ENCODE peak calls at places on chromosomes 12 and 14, in six cellular contexts. C is lung, O is BJ, E is fibroblast of mammary gland, B is DND-41, M is fibroblast of pulmonary artery. K is an unnamed sample.

GRCh38 chr14:51356381-51356780 is 116.3 kb downstream of the TMX1 start:
- DNase-seq in C (no peak), O (no peak), E (no peak), B (no peak), M (no peak), K (no peak)

GRCh38 chr12:69508581-69508980 is 38.4 kb downstream of the FRS2 start:
- DNase-seq in C (no peak), O (no peak), E (no peak), B (no peak), M (no peak), K (no peak)

GRCh38 chr14:23620177-23620702 is 15.9 kb upstream of the DHRS2 start:
- DNase-seq in C (no peak), O (no peak), E (no peak), B (no peak), M (no peak), K (no peak)

GRCh38 chr12:19546027-19546426 is 106.7 kb downstream of the AEBP2 start:
- DNase-seq in C (no peak), O (no peak), E (peak), B (no peak), M (peak), K (no peak)

GRCh38 chr12:83092101-83092500 is 405.4 kb downstream of the TMTC2 start:
- DNase-seq in C (no peak), O (no peak), E (no peak), B (no peak), M (no peak), K (no peak)

GRCh38 chr14:32013083-32013482 is 64.0 kb upstream of the ARHGAP5 start:
- DNase-seq in C (no peak), O (no peak), E (no peak), B (no peak), M (no peak), K (no peak)

GRCh38 chr14:20434701-20435453 is 1.1 kb downstream of the KLHL33 start:
- DNase-seq in C (no peak), O (no peak), E (no peak), B (no peak), M (no peak), K (no peak)

GRCh38 chr12:109943811-109944210 is 43.7 kb downstream of the TCHP start:
- DNase-seq in C (no peak), O (no peak), E (no peak), B (no peak), M (no peak), K (no peak)

GRCh38 chr12:102879-103168 is 36.3 kb downstream of the IQSEC3 start:
- DNase-seq in C (no peak), O (no peak), E (no peak), B (no peak), M (no peak), K (no peak)

GRCh38 chr12:40946612-40947194 is 241.4 kb upstream of the PDZRN4 start:
- DNase-seq in C (no peak), O (no peak), E (peak), B (no peak), M (peak), K (peak)

GRCh38 chr12:48285751-48286650 is 64.7 kb downstream of the ZNF641 start:
- DNase-seq in C (no peak), O (no peak), E (no peak), B (peak), M (no peak), K (peak)

GRCh38 chr12:75986001-75986739 is 45.4 kb downstream of the PHLDA1 start:
- DNase-seq in C (no peak), O (no peak), E (no peak), B (no peak), M (no peak), K (peak)

GRCh38 chr12:15770581-15770980 is 18.6 kb downstream of the EPS8 start:
- DNase-seq in C (no peak), O (no peak), E (no peak), B (no peak), M (no peak), K (no peak)

GRCh38 chr14:73829526-73830431 is 21.9 kb upstream of the PTGR2 start:
- DNase-seq in C (peak), O (no peak), E (peak), B (no peak), M (peak), K (no peak)

GRCh38 chr12:78880078-78880477 is 15.5 kb downstream of the SYT1 start:
- DNase-seq in C (no peak), O (no peak), E (peak), B (no peak), M (peak), K (no peak)

GRCh38 chr12:59999291-59999690 is 403.5 kb downstream of the SLC16A7 start:
- DNase-seq in C (no peak), O (no peak), E (no peak), B (no peak), M (no peak), K (no peak)

GRCh38 chr12:50572275-50572674 is 67.5 kb downstream of the DIP2B start:
- DNase-seq in C (no peak), O (peak), E (peak), B (no peak), M (peak), K (no peak)

GRCh38 chr12:108832730-108833354 is 24.5 kb downstream of the SSH1 start:
- DNase-seq in C (no peak), O (peak), E (peak), B (no peak), M (peak), K (no peak)

GRCh38 chr12:65827827-65828231 is 3.5 kb downstream of the HMGA2 start:
- DNase-seq in C (no peak), O (no peak), E (no peak), B (no peak), M (peak), K (no peak)

GRCh38 chr14:61042220-61042619 is 61.2 kb downstream of the SLC38A6 start:
- DNase-seq in C (no peak), O (no peak), E (no peak), B (no peak), M (no peak), K (no peak)

DNA sequence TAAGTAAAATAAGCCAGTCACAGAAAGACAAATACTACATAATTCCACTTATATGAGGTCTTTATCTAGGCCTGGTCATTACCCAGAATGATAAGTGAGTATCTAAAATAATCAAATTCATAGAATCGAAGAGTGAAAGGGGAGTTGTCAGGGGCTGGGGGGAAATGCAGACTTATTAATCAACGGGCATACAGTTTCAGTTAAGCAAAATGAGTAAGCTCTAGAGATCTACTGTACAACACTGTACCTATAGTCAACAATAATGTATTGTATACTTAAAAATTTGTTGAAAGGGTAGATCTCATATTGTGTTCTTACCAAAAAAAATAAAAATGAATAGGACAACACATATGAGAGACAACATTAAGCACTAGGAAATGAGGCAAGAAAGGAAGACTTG is 13.3 kb downstream of the BTBD7 start:
- DNase-seq in C (no peak), O (no peak), E (no peak), B (no peak), M (no peak), K (no peak)
- H3K4me3 ChIP-seq in C (no peak), O (no peak), E (no peak), B (no peak), M (no peak), K (no peak)

DNA sequence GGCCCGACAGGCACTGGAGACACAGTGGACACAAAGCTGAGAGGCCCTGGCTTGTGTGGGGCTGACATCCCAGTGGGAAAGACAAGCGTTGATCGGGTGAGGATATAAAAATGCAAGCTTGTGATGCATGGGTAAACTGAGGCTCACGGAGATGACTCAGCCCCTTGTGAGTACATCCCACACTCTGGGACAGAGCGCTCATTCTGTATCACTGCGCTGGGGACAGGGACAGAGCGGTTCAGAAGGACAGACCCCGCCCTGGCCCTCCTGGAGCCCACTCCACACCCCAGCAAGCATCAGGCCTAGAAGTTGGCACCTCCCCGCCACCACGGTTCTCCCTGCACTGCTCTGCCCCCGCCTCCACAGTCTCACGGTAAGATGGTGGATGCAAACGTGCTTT is 156.3 kb downstream of the PIWIL1 start:
- DNase-seq in C (no peak), O (no peak), E (no peak), B (no peak), M (no peak), K (no peak)
- H3K4me3 ChIP-seq in C (no peak), O (no peak), E (no peak), B (no peak), M (no peak), K (no peak)

GRCh38 chr12:26185532-26186320 is 9.6 kb upstream of the SSPN start:
- DNase-seq in C (no peak), O (no peak), E (no peak), B (no peak), M (no peak), K (no peak)

GRCh38 chr12:26187429-26187828 is 7.9 kb upstream of the SSPN start:
- DNase-seq in C (no peak), O (no peak), E (peak), B (no peak), M (no peak), K (peak)

GRCh38 chr12:26188132-26188531 is 7.2 kb upstream of the SSPN start:
- DNase-seq in C (no peak), O (peak), E (peak), B (no peak), M (peak), K (no peak)

GRCh38 chr12:26187014-26187413 is 8.4 kb upstream of the SSPN start:
- DNase-seq in C (no peak), O (no peak), E (no peak), B (no peak), M (no peak), K (no peak)

DNA sequence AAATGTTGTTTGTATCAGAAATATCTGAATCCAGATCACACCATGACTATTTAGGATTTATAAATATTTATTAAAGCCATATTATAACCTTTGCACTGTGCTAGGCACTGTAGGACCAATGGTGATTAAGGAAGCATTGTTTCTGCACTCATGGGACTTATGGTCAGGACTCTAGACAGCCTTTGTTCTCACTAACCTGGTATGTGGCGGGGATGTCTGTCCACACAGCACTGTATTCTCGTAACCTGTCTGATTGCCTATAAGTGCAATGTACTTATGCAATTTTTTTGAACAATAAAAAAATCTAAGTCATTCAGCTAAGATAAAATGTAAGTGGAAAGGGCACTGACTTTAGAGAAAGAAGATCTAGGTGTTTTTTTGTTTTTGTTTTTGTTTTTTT is 6.7 kb upstream of the SSPN start:
- DNase-seq in C (no peak), O (no peak), E (peak), B (no peak), M (peak), K (no peak)
- H3K4me3 ChIP-seq in C (no peak), O (no peak), E (no peak), B (no peak), M (no peak), K (no peak)

GRCh38 chr12:71900091-71900490 is 38.6 kb upstream of the TPH2 start:
- DNase-seq in C (no peak), O (no peak), E (peak), B (no peak), M (peak), K (no peak)
- H3K4me3 ChIP-seq in C (no peak), O (no peak), E (no peak), B (no peak), M (no peak), K (no peak)

DNA sequence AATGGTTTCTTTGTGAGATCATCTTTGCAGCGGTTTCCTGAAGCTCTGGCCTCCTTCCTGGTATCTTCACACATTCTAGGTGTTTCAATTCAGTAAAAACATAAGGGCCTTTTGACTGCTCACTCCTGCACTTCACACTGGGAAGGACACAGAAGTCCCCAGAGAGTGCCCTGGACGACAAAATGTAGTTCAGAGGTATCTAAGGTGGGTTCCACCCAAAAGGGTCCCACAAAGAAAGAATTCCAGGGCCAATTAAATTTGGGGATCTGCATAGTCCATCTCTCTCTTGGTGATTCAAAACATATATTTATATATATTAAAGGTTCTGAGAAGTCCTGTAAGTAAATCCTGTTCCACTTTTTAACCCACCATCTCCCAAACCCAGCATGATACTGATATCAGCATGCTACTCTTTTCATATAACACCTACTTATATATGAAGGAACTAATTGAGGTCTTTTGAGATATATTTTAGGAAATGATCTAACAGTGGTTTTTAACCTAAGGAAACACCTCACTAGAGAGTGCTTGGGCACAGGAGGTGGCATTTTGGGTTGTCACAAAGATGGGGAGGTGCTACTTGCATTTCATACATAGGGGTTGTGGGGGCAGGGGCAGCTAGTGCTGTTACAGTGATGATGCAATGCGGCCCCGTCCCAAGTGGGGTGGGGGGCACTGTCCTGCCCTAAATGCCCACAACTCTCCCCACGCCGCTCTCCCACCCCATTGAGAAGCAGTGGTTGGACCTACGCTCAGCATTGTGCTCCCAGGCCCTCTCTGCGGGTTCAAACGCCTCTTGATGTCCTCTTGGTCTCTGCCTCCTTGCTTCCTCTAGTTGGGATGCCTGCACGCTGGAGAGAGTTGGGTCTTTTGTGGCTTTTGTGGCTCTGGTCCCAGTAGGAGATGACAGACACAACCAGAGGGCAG is 109.4 kb downstream of the ARF6 start:
- DNase-seq in C (no peak), O (no peak), E (no peak), B (peak), M (no peak), K (peak)
- H3K4me3 ChIP-seq in C (no peak), O (no peak), E (no peak), B (peak), M (no peak), K (peak)

GRCh38 chr14:50320279-50320678 is 8.2 kb downstream of the DMAC2L start:
- DNase-seq in C (no peak), O (no peak), E (peak), B (no peak), M (peak), K (no peak)
- H3K4me3 ChIP-seq in C (no peak), O (no peak), E (no peak), B (no peak), M (no peak), K (no peak)

DNA sequence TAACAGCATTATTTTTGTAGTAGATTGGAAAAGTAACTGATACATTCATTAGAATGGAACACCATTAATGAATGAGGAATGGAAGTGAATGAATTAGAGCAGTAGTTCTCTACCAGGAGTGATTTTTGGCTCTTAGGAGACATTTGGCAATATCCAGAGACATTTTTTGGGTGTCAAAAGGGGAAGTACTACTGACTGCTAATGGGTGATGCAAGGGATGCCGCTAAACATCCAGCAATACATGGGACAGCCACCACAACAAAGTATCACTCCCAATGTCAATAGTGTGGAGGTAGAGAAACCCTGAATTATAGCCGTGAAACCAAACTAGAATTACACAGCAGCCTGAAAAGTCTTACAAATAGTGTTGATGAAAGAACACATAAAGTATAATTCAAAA is 1.5 kb downstream of the CHURC1 start:
- DNase-seq in C (no peak), O (no peak), E (no peak), B (no peak), M (no peak), K (peak)
- H3K4me3 ChIP-seq in C (no peak), O (no peak), E (no peak), B (peak), M (no peak), K (peak)

K was measured in OCI-LY7.